ENCODE peak calls at places on chromosome 9, in four cellular contexts. E, T, P and L are unnamed samples.

GRCh38 chr9:2874001-2874750 is 30.3 kb upstream of the PUM3 start:
- DNase-seq in E (no peak), T (no peak), P (no peak), L (no peak)

GRCh38 chr9:69198526-69199250 is 24.6 kb downstream of the TJP2 start:
- DNase-seq in E (no peak), T (no peak), P (no peak), L (no peak)

GRCh38 chr9:129437626-129438323 is 183.1 kb downstream of the C9orf50 start:
- DNase-seq in E (peak; percentile 75), T (no peak), P (no peak), L (peak; percentile 61)

GRCh38 chr9:79134654-79135053 is 437.1 kb upstream of the TLE4 start:
- DNase-seq in E (no peak), T (no peak), P (no peak), L (no peak)

GRCh38 chr9:86355814-86356213 is 1.6 kb upstream of the TUT7 start:
- DNase-seq in E (no peak), T (peak; percentile 16), P (no peak), L (no peak)

GRCh38 chr9:132141364-132141947 is 20.4 kb upstream of the NTNG2 start:
- DNase-seq in E (no peak), T (no peak), P (no peak), L (no peak)

GRCh38 chr9:103152473-103152872 is 157.3 kb downstream of the CYLC2 start:
- DNase-seq in E (no peak), T (no peak), P (no peak), L (no peak)

GRCh38 chr9:13992136-13992798 is 321.7 kb downstream of the NFIB start:
- DNase-seq in E (no peak), T (no peak), P (no peak), L (no peak)

GRCh38 chr9:133850937-133851336 is 112.8 kb upstream of the SARDH start:
- DNase-seq in E (no peak), T (no peak), P (no peak), L (no peak)

GRCh38 chr9:114732842-114733241 is 50.9 kb upstream of the TEX48 start:
- DNase-seq in E (no peak), T (no peak), P (no peak), L (no peak)

GRCh38 chr9:133734600-133735414 is 3.3 kb downstream of the SARDH start:
- DNase-seq in E (peak; percentile 58), T (no peak), P (no peak), L (no peak)

GRCh38 chr9:97596906-97597305 is 36.3 kb downstream of the TSTD2 start:
- DNase-seq in E (no peak), T (no peak), P (no peak), L (no peak)

GRCh38 chr9:112378441-112379176 is 1.3 kb upstream of the HSDL2 start:
- DNase-seq in E (no peak), T (no peak), P (peak; percentile 29), L (peak; percentile 32)

GRCh38 chr9:113541019-113541900 is 77.7 kb downstream of the RGS3 start:
- DNase-seq in E (peak; percentile 54), T (peak; percentile 90), P (no peak), L (no peak)

GRCh38 chr9:97633859-97634485 is 351 bp downstream of the NCBP1 start:
- DNase-seq in E (no peak), T (no peak), P (no peak), L (no peak)

GRCh38 chr9:6270896-6271295 is 55.3 kb downstream of the IL33 start:
- DNase-seq in E (no peak), T (no peak), P (no peak), L (no peak)

GRCh38 chr9:5315187-5315923 is 10.8 kb upstream of the RLN2 start:
- DNase-seq in E (no peak), T (no peak), P (no peak), L (no peak)

GRCh38 chr9:22216730-22217160 is 207.6 kb upstream of the CDKN2B start:
- DNase-seq in E (no peak), T (no peak), P (no peak), L (no peak)

GRCh38 chr9:74770508-74771261 is 117.0 kb downstream of the TRPM6 start:
- DNase-seq in E (no peak), T (peak; percentile 63), P (no peak), L (peak; percentile 34)

GRCh38 chr9:38046669-38047300 is 22.2 kb downstream of the SHB start:
- DNase-seq in E (no peak), T (no peak), P (no peak), L (no peak)

GRCh38 chr9:98324801-98325200 is 69.4 kb upstream of the TBC1D2 start:
- DNase-seq in E (no peak), T (no peak), P (no peak), L (no peak)

GRCh38 chr9:126420643-126421564 is 94.3 kb downstream of the MVB12B start:
- DNase-seq in E (no peak), T (no peak), P (no peak), L (no peak)

GRCh38 chr9:75226403-75227139 is 138.3 kb downstream of the OSTF1 start:
- DNase-seq in E (no peak), T (no peak), P (no peak), L (no peak)

GRCh38 chr9:92723299-92723625 is 41.4 kb downstream of the BICD2 start:
- DNase-seq in E (no peak), T (no peak), P (no peak), L (no peak)

GRCh38 chr9:127519301-127520166 is 68.2 kb downstream of the LRSAM1 start:
- DNase-seq in E (no peak), T (no peak), P (peak; percentile 56), L (no peak)

GRCh38 chr9:136149853-136150252 is 31.2 kb upstream of the TMEM250 start:
- DNase-seq in E (no peak), T (no peak), P (no peak), L (no peak)

GRCh38 chr9:137828527-137829259 is 48.9 kb upstream of the CACNA1B start:
- DNase-seq in E (no peak), T (peak; percentile 33), P (no peak), L (no peak)

GRCh38 chr9:21638104-21638503 is 156.0 kb upstream of the IFNE start:
- DNase-seq in E (no peak), T (no peak), P (no peak), L (no peak)